ENCODE peak calls at places on chromosomes 4 and X, in seven cellular contexts. E is nephron progenitor cell, O is fibroblast of pulmonary artery, C is psoas muscle, L is progenitor cell of endocrine pancreas, D is tibial artery, T is fibroblast of mammary gland. Q is an unnamed sample.

GRCh38 chr4:89939464-89939863 is 44.8 kb downstream of the MMRN1 start:
- DNase-seq in E (no peak), O (no peak), C (no peak), L (no peak), D (no peak), T (no peak), Q (no peak)

GRCh38 chr4:108135549-108136209 is 33.1 kb downstream of the LEF1 start:
- DNase-seq in E (peak), O (no peak), C (no peak), L (no peak), D (no peak), T (no peak), Q (peak)

GRCh38 chrX:74467656-74468055 is 46.4 kb downstream of the SLC16A2 start:
- DNase-seq in E (no peak), O (no peak), C (no peak), L (no peak), D (no peak), T (no peak), Q (no peak)

GRCh38 chr4:169956441-169956840 is 69.8 kb downstream of the MFAP3L start:
- DNase-seq in E (peak), O (no peak), C (no peak), L (no peak), D (no peak), T (no peak), Q (no peak)

GRCh38 chrX:110851780-110852179 is 56.2 kb upstream of the CHRDL1 start:
- DNase-seq in E (no peak), O (no peak), C (no peak), L (no peak), D (no peak), T (peak), Q (no peak)

GRCh38 chr4:2570551-2571222 is 34.2 kb downstream of the FAM193A start:
- DNase-seq in E (no peak), O (no peak), C (no peak), L (no peak), D (peak), T (no peak), Q (no peak)

GRCh38 chr4:153555730-153556440 is 89.7 kb downstream of the TMEM131L start:
- DNase-seq in E (no peak), O (peak), C (peak), L (no peak), D (peak), T (peak), Q (no peak)

GRCh38 chr4:108483650-108484049 is 136.7 kb upstream of the RPL34 start:
- DNase-seq in E (no peak), O (no peak), C (no peak), L (no peak), D (no peak), T (no peak), Q (no peak)

GRCh38 chr4:71635094-71635493 is 148.8 kb downstream of the GC start:
- DNase-seq in E (no peak), O (peak), C (no peak), L (no peak), D (no peak), T (no peak), Q (no peak)

GRCh38 chrX:136689441-136689840 is 41.5 kb downstream of the CD40LG start:
- DNase-seq in E (no peak), O (peak), C (no peak), L (no peak), D (no peak), T (no peak), Q (no peak)

GRCh38 chr4:20544645-20545044 is 155.6 kb upstream of the PACRGL start:
- DNase-seq in E (no peak), O (peak), C (no peak), L (no peak), D (no peak), T (peak), Q (no peak)

GRCh38 chr4:98833384-98833783 is 95.5 kb downstream of the EIF4E start:
- DNase-seq in E (no peak), O (no peak), C (no peak), L (no peak), D (no peak), T (no peak), Q (no peak)

GRCh38 chr4:89724716-89725115 is 112.2 kb downstream of the SNCA start:
- DNase-seq in E (no peak), O (peak), C (no peak), L (no peak), D (no peak), T (peak), Q (no peak)

GRCh38 chr4:173214661-173215060 is 46.0 kb downstream of the GALNT7 start:
- DNase-seq in E (no peak), O (peak), C (no peak), L (no peak), D (no peak), T (peak), Q (no peak)

GRCh38 chr4:166169111-166169510 is 296.1 kb downstream of the TLL1 start:
- DNase-seq in E (peak), O (peak), C (no peak), L (no peak), D (no peak), T (peak), Q (peak)
- TF ChIP-seq CTCF in E (no peak), O (peak), C (no peak), L (peak), D (no peak), T (peak), Q (peak)

DNA sequence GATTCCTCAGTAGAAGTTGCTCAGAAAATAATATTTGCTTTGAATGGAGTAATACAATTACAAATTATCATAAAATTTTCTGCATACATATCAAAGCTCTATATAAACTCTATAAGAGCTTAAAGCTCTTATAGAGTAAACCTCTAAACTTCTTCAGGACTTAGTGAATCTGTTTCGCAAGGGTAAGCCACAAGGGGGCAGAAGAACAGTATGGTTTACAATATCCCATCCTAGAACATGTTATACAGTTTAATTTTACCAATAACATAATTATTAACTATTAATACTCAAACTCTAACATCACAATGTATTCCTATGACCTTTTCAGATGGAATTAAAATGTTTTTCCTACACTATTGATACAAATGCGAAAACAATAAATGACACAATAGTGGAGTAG is 33.8 kb upstream of the SPANXN1 start:
- DNase-seq in E (peak), O (no peak), C (no peak), L (no peak), D (no peak), T (peak), Q (peak)
- TF ChIP-seq CTCF in E (peak), O (peak), C (peak), L (peak), D (no peak), T (peak), Q (peak)

GRCh38 chrX:25523574-25523973 is 507.8 kb upstream of the ARX start:
- DNase-seq in E (peak), O (peak), C (no peak), L (no peak), D (no peak), T (peak), Q (peak)
- TF ChIP-seq CTCF in E (peak), O (peak), C (peak), L (peak), D (no peak), T (peak), Q (peak)

GRCh38 chr4:143395054-143395453 is 58.4 kb downstream of the GAB1 start:
- DNase-seq in E (no peak), O (no peak), C (no peak), L (no peak), D (no peak), T (no peak), Q (no peak)

GRCh38 chr4:143397335-143397734 is 60.7 kb downstream of the GAB1 start:
- DNase-seq in E (no peak), O (no peak), C (no peak), L (no peak), D (no peak), T (peak), Q (no peak)

GRCh38 chr4:143399113-143399949 is 62.7 kb downstream of the GAB1 start:
- DNase-seq in E (no peak), O (peak), C (no peak), L (no peak), D (no peak), T (peak), Q (no peak)

GRCh38 chr4:143397887-143398286 is 61.2 kb downstream of the GAB1 start:
- DNase-seq in E (no peak), O (no peak), C (no peak), L (no peak), D (no peak), T (no peak), Q (no peak)

GRCh38 chr4:143396695-143397094 is 60.0 kb downstream of the GAB1 start:
- DNase-seq in E (no peak), O (no peak), C (no peak), L (no peak), D (no peak), T (no peak), Q (no peak)
- TF ChIP-seq CTCF in E (no peak), O (peak), C (no peak), L (no peak), D (no peak), T (peak), Q (no peak)

GRCh38 chrX:129235903-129236302 is 287.4 kb downstream of the SMARCA1 start:
- DNase-seq in E (no peak), O (no peak), C (no peak), L (no peak), D (no peak), T (no peak), Q (no peak)
- TF ChIP-seq CTCF in E (no peak), O (no peak), C (no peak), L (peak), D (no peak), T (no peak), Q (peak)

DNA sequence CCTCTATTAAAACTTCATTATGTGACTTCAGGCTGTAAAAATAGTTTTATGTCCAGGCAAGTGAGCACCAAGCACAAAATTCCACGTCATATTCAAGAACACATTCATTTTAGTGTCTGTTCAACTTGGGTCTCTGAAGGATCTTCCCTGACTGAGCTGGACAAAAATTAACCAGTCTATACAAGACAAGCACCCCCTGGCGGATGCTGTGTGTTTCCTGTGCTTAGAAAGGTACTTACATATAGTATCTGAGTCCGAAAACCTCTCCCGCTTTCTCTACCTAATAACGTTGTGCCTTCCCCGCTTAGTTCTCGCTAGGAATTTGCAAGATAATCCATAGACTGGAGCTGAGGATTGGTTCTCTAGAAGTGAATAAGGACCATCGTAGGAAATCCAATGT is 2214.5 kb upstream of the TENM3 start:
- DNase-seq in E (peak), O (peak), C (peak), L (peak), D (no peak), T (no peak), Q (peak)
- TF ChIP-seq CTCF in E (peak), O (no peak), C (no peak), L (peak), D (no peak), T (no peak), Q (peak)

GRCh38 chr4:55184600-55185523 is 59.5 kb upstream of the KDR start:
- DNase-seq in E (no peak), O (peak), C (peak), L (no peak), D (no peak), T (peak), Q (no peak)
- TF ChIP-seq CTCF in E (peak), O (peak), C (peak), L (peak), D (no peak), T (peak), Q (peak)

DNA sequence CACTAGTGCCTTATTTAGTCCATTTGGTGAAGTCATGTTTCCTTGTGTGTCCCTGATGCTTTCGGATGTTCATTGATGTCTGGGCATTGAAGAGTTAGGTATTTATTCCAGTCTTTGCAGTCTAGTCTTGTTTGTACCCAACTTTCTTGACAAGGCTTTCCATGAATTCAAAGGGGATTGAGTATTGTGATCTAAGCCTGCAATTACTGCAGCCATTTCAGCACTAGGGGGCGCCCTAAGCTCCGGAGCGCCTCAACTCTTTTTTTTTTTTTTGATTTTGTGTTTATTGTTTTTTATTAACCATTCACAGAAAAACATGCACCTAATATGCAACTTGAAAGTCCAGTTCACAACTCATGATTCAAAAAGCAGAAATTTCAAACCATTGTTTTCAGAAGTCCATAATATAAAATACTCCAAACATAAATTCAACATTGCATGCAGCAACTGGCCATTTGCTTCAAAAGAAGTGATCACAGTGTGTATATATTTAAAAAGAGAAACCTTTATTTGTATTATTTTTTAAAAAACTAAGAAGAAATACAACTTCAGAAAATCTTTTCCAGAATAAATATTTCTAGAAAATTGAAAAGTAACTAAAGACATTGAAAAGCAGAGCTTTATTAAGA is 59.2 kb downstream of the PTPN13 start:
- DNase-seq in E (no peak), O (peak), C (no peak), L (no peak), D (no peak), T (no peak), Q (no peak)
- TF ChIP-seq CTCF in E (no peak), O (peak), C (no peak), L (peak), D (no peak), T (peak), Q (peak)

GRCh38 chr4:80335554-80336358 is at the start of gene CFAP299:
- DNase-seq in E (peak), O (peak), C (peak), L (peak), D (peak), T (peak), Q (peak)
- TF ChIP-seq CTCF in E (peak), O (peak), C (peak), L (peak), D (peak), T (peak), Q (peak)

DNA sequence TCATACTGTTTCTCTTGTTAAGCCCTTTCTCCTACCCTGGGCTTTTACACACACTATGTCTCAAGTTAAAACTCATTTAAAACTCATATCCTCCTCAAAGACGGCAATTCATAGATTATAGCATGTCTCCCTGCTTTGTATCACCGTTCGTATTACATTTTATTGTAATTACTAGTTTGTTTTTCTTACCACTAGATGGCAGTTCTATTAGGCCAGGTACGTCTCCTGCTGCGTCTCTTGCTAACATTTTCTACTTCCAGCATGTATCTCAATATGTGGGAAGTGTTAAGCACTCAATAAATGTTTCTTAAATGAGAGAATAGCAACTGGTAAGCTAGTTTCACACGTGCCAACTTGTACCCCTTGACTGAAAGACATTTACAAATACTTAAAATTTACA is 450.3 kb upstream of the PCDH7 start:
- DNase-seq in E (no peak), O (peak), C (no peak), L (no peak), D (no peak), T (no peak), Q (no peak)
- TF ChIP-seq CTCF in E (peak), O (peak), C (no peak), L (peak), D (no peak), T (no peak), Q (peak)